ENCODE peak calls at places on chromosomes 11 and 22, in nine cellular contexts. F is nephron progenitor cell; A is activated naive CD4-positive, alpha-beta T cell; M is NCI-H748 treated with DMSO at 0.1 percent for 48 hours; V is activated CD4-positive, alpha-beta T cell treated with anti-CD3 and anti-CD28 coated beads for 24 hours; C is endothelial cell; U is anterior cingulate cortex; D is hepatic stellate cell; P is T-helper 17 cell. O is an unnamed sample.

GRCh38 chr11:3942160-3942955 is 86.9 kb downstream of the STIM1 start:
- DNase-seq in F (no peak), A (no peak), M (no peak), V (no peak), C (no peak), U (no peak), D (no peak), P (no peak), O (no peak)

GRCh38 chr11:12319734-12320387 is 57.5 kb upstream of the PARVA start:
- DNase-seq in F (no peak), A (no peak), M (peak), V (no peak), C (no peak), U (no peak), D (no peak), P (no peak), O (no peak)

GRCh38 chr11:113540416-113541330 is 65.5 kb upstream of the DRD2 start:
- DNase-seq in F (no peak), A (no peak), M (no peak), V (no peak), C (no peak), U (no peak), D (no peak), P (no peak), O (no peak)

GRCh38 chr11:112227002-112227401 is 774 bp downstream of the PTS start:
- DNase-seq in F (no peak), A (no peak), M (no peak), V (no peak), C (no peak), U (no peak), D (peak), P (no peak), O (peak)

GRCh38 chr11:77244277-77245014 is 57.0 kb downstream of the GDPD4 start:
- DNase-seq in F (no peak), A (no peak), M (no peak), V (no peak), C (no peak), U (no peak), D (peak), P (no peak), O (no peak)

GRCh38 chr11:119372260-119373058 is 9.0 kb downstream of the USP2 start:
- DNase-seq in F (no peak), A (no peak), M (no peak), V (no peak), C (no peak), U (no peak), D (no peak), P (no peak), O (no peak)

GRCh38 chr11:20611892-20612291 is 12.5 kb downstream of the SLC6A5 start:
- DNase-seq in F (no peak), A (no peak), M (no peak), V (no peak), C (no peak), U (no peak), D (no peak), P (no peak), O (no peak)

GRCh38 chr11:127470485-127470884 is 469.9 kb upstream of the KIRREL3 start:
- DNase-seq in F (peak), A (no peak), M (no peak), V (no peak), C (peak), U (no peak), D (no peak), P (no peak), O (peak)

GRCh38 chr11:30936476-30936875 is 350.3 kb upstream of the MPPED2 start:
- DNase-seq in F (no peak), A (no peak), M (no peak), V (no peak), C (no peak), U (no peak), D (no peak), P (no peak), O (no peak)

GRCh38 chr11:118641463-118642019 is 34.1 kb downstream of the PHLDB1 start:
- DNase-seq in F (no peak), A (no peak), M (peak), V (no peak), C (no peak), U (no peak), D (no peak), P (no peak), O (no peak)

GRCh38 chr11:130475426-130476053 is 27.1 kb downstream of the ADAMTS15 start:
- DNase-seq in F (no peak), A (no peak), M (no peak), V (no peak), C (no peak), U (no peak), D (no peak), P (no peak), O (no peak)

GRCh38 chr11:126781942-126782341 is 218.6 kb downstream of the KIRREL3 start:
- DNase-seq in F (no peak), A (no peak), M (no peak), V (no peak), C (no peak), U (no peak), D (no peak), P (no peak), O (no peak)

GRCh38 chr11:44634401-44635281 is 69.2 kb downstream of the CD82 start:
- DNase-seq in F (peak), A (no peak), M (no peak), V (no peak), C (no peak), U (peak), D (peak), P (no peak), O (peak)

GRCh38 chr11:41675205-41675604 is 215.8 kb upstream of the LRRC4C start:
- DNase-seq in F (no peak), A (no peak), M (no peak), V (no peak), C (no peak), U (no peak), D (no peak), P (no peak), O (no peak)

GRCh38 chr11:85316967-85317366 is 310.2 kb downstream of the DLG2 start:
- DNase-seq in F (no peak), A (no peak), M (peak), V (no peak), C (no peak), U (peak), D (no peak), P (no peak), O (no peak)

GRCh38 chr11:87473174-87473573 is 435.4 kb downstream of the TMEM135 start:
- DNase-seq in F (no peak), A (no peak), M (no peak), V (no peak), C (no peak), U (no peak), D (peak), P (no peak), O (no peak)

GRCh38 chr11:32109138-32109537 is 18.3 kb downstream of the RCN1 start:
- DNase-seq in F (no peak), A (no peak), M (no peak), V (no peak), C (no peak), U (no peak), D (no peak), P (no peak), O (no peak)

GRCh38 chr11:66509131-66509561 is 1.3 kb upstream of the BBS1 start:
- DNase-seq in F (no peak), A (no peak), M (no peak), V (no peak), C (no peak), U (no peak), D (no peak), P (no peak), O (no peak)

GRCh38 chr22:35426801-35427140 is 26.8 kb downstream of the MCM5 start:
- DNase-seq in F (no peak), A (no peak), M (no peak), V (no peak), C (no peak), U (no peak), D (no peak), P (no peak), O (no peak)

GRCh38 chr11:76291576-76292526 is 85.5 kb upstream of the WNT11 start:
- DNase-seq in F (peak), A (no peak), M (peak), V (no peak), C (no peak), U (no peak), D (no peak), P (no peak), O (no peak)

GRCh38 chr11:7514099-7514725 is 413 bp downstream of the PPFIBP2 start:
- DNase-seq in F (no peak), A (no peak), M (no peak), V (no peak), C (peak), U (no peak), D (peak), P (no peak), O (peak)

GRCh38 chr11:112881461-112881860 is 79.8 kb upstream of the NCAM1 start:
- DNase-seq in F (peak), A (no peak), M (peak), V (no peak), C (no peak), U (peak), D (no peak), P (no peak), O (no peak)

GRCh38 chr11:8809185-8809584 is 101.8 kb upstream of the AKIP1 start:
- DNase-seq in F (no peak), A (no peak), M (no peak), V (no peak), C (no peak), U (no peak), D (no peak), P (no peak), O (no peak)

GRCh38 chr11:73969991-73970800 is 12.4 kb downstream of the UCP2 start:
- DNase-seq in F (no peak), A (no peak), M (no peak), V (no peak), C (no peak), U (no peak), D (no peak), P (no peak), O (no peak)

GRCh38 chr11:93031386-93031785 is 61.9 kb downstream of the MTNR1B start:
- DNase-seq in F (no peak), A (no peak), M (no peak), V (no peak), C (no peak), U (no peak), D (no peak), P (no peak), O (no peak)

GRCh38 chr11:62548545-62549335 is 2.1 kb upstream of the AHNAK start:
- DNase-seq in F (no peak), A (no peak), M (no peak), V (no peak), C (no peak), U (no peak), D (no peak), P (no peak), O (no peak)

GRCh38 chr11:24509114-24509513 is 12.3 kb downstream of the LUZP2 start:
- DNase-seq in F (no peak), A (no peak), M (no peak), V (no peak), C (no peak), U (no peak), D (no peak), P (no peak), O (no peak)

GRCh38 chr11:118621071-118621815 is 13.8 kb downstream of the PHLDB1 start:
- DNase-seq in F (peak), A (no peak), M (peak), V (no peak), C (peak), U (peak), D (peak), P (no peak), O (peak)

GRCh38 chr11:95301497-95301896 is 70.5 kb upstream of the SESN3 start:
- DNase-seq in F (no peak), A (no peak), M (no peak), V (no peak), C (no peak), U (no peak), D (no peak), P (no peak), O (no peak)

GRCh38 chr22:30191049-30191701 is 55.4 kb downstream of the LIF start:
- DNase-seq in F (no peak), A (no peak), M (no peak), V (no peak), C (no peak), U (no peak), D (no peak), P (no peak), O (no peak)

GRCh38 chr11:132125855-132126841 is 755.7 kb downstream of the NTM start:
- DNase-seq in F (peak), A (no peak), M (peak), V (no peak), C (peak), U (peak), D (peak), P (no peak), O (no peak)